ENCODE peak calls at places on chromosomes 4 and X, in nine cellular contexts. C is transverse colon, O is body of pancreas, X is uterus, V is adrenal gland, R is A549, G is esophagus muscularis mucosa, A is ovary, S is Peyer's patch. H is an unnamed sample.

GRCh38 chrX:65971151-65971550 is 68.7 kb downstream of the VSIG4 start:
- DNase-seq in O (no peak), A (no peak), V (peak), C (no peak), S (no peak), X (no peak), G (no peak), R (no peak), H (no peak)

GRCh38 chr4:11739992-11740391 is 311.3 kb upstream of the HS3ST1 start:
- DNase-seq in O (no peak), X (no peak), A (no peak), G (no peak), S (no peak), R (no peak), C (no peak), V (no peak), H (no peak)

GRCh38 chr4:41256131-41256739 is 493 bp upstream of the UCHL1 start:
- DNase-seq in X (no peak), V (no peak), R (peak), C (no peak), A (no peak), O (no peak), S (no peak), G (no peak), H (no peak)

GRCh38 chr4:161799687-161800086 is 364.1 kb downstream of the FSTL5 start:
- DNase-seq in V (no peak), S (no peak), A (no peak), C (no peak), R (peak), G (no peak), O (no peak), X (no peak), H (no peak)

GRCh38 chrX:79366888-79367749 is at the start of gene ITM2A:
- DNase-seq in X (peak), O (peak), C (peak), A (peak), V (peak), G (no peak), S (peak), R (no peak), H (peak)

GRCh38 chr4:139958738-139959096 is 195.3 kb downstream of the MAML3 start:
- DNase-seq in R (no peak), X (no peak), C (no peak), S (no peak), O (no peak), V (no peak), A (no peak), G (no peak), H (no peak)

GRCh38 chr4:71814433-71814832 is 30.6 kb upstream of the GC start:
- DNase-seq in A (no peak), S (no peak), C (no peak), R (no peak), O (no peak), X (no peak), V (no peak), G (no peak), H (no peak)

GRCh38 chrX:129772796-129773431 is 6.8 kb upstream of the SASH3 start:
- DNase-seq in G (no peak), X (no peak), O (no peak), C (peak), S (peak), V (peak), R (no peak), A (no peak), H (peak)

GRCh38 chr4:138919094-138919936 is 96.3 kb upstream of the NOCT start:
- DNase-seq in C (peak), G (peak), O (peak), X (peak), V (peak), A (peak), S (no peak), R (peak), H (peak)

GRCh38 chrX:38192007-38192625 is 28.6 kb downstream of the SRPX start:
- DNase-seq in G (no peak), R (peak), X (no peak), A (no peak), S (no peak), V (peak), C (peak), O (peak), H (no peak)

GRCh38 chrX:20063153-20063552 is 53.6 kb downstream of the MAP7D2 start:
- DNase-seq in C (no peak), V (no peak), A (no peak), X (no peak), S (no peak), R (no peak), G (no peak), O (no peak), H (no peak)

GRCh38 chrX:111511477-111511876 is at the start of gene SERTM2:
- DNase-seq in C (no peak), A (no peak), X (peak), S (no peak), R (no peak), V (no peak), O (no peak), G (no peak), H (no peak)

GRCh38 chrX:146994163-146994562 is 179.6 kb upstream of the CXorf51A start:
- DNase-seq in R (no peak), V (no peak), G (no peak), S (no peak), C (no peak), A (no peak), O (no peak), X (no peak), H (no peak)

GRCh38 chr4:40196724-40197281 is at the start of gene RHOH:
- DNase-seq in X (no peak), V (no peak), R (no peak), G (no peak), A (no peak), O (no peak), S (peak), C (peak), H (no peak)
- TF ChIP-seq POLR2A in X (no peak), V (no peak), R (no peak), G (peak), A (no peak), O (no peak), S (peak), C (peak), H (no peak)

DNA sequence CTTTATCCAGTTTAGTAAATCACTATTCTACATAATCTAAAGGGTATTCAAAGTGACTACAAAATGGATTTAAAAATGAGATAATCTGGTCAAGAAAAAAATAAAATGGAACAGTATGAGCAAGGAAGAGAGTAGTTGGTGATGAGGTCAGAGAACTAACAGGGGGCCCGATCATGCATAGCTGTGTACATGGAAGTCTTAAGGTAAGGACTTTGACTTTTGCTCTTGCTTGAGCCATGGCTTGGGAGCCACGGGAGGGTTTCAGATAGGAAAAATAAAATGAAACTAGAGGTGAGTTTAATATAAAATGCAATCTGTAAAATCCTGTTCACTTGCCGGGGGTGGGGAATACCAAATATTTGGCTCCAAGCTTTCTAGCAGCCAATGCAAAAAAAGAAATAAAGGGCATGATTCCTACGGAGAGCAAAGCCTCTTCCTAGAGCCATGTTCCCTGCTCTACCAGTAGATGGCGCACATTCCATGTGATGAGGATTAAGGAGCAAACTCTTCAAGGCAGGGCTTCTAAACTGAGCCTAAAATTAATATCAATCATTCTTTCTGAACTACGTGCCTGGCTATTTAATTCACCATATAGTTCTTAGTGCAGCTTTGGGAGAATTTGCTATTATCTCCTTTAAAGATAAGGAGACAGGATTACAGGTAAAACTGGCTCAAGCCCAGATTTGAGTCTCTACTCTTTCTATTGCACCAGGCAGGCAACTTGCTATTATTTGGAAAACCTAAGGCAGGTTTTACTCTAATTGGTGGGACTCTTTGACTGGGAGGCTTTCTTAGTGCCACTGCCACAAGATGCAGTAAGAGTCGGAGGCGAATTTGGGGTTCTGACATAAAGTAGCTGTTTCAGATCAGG is 6.8 kb upstream of the CLCN5 start:
- DNase-seq in V (peak), G (no peak), A (no peak), R (peak), X (peak), O (peak), S (peak), C (peak), H (peak)
- TF ChIP-seq POLR2A in V (no peak), G (no peak), A (no peak), R (no peak), X (no peak), O (no peak), S (no peak), C (no peak), H (no peak)

GRCh38 chr4:6256141-6256540 is 13.5 kb upstream of the WFS1 start:
- DNase-seq in C (no peak), A (no peak), G (no peak), V (no peak), X (no peak), S (no peak), R (no peak), O (no peak), H (no peak)

GRCh38 chr4:6258026-6258360 is 11.7 kb upstream of the WFS1 start:
- DNase-seq in G (no peak), S (no peak), X (no peak), A (no peak), O (no peak), C (no peak), V (no peak), R (no peak), H (no peak)

GRCh38 chr4:6258741-6259140 is 10.9 kb upstream of the WFS1 start:
- DNase-seq in G (no peak), O (no peak), S (no peak), V (no peak), R (no peak), A (no peak), C (no peak), X (no peak), H (no peak)

GRCh38 chr4:6259886-6260285 is 9.8 kb upstream of the WFS1 start:
- DNase-seq in S (no peak), O (no peak), R (no peak), X (no peak), C (no peak), V (no peak), G (no peak), A (no peak), H (no peak)

DNA sequence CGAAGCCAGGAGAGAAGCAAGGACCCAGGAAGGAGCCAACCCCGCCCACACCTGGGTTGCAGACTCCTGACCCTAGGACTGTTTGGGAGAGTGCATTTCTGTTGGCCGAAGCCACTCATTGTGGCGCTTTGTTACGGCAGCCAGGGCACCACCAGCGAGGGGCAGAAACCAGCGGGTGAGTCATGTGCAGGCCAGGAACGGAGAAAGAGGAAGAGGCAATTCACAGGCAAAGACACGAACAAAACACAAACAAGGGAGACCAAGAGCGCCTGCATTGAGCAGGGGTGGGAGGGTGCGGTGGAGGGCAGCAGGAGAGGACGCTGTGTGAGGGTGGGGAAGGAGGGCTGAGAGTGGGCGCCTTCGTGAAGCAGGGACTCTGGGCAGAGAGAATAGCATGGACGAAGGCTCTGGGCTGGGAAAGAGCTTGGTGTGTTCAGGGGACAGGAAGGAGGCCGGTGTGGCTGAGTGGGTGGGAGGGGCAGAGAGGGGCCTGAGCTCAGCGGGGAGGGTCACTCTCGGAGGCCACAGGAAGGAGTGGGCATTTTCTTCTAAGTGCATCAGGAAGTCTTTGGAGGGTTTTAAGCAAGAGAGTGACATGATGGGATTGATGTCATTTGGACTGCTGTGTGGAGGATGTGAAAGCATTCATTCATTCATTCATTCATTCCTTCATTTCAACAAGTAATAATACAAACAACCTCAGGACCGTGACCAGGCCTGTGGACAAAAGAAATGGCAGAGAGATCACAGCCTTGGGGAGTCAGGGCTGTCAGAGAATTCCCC is 12.2 kb upstream of the WFS1 start:
- DNase-seq in A (no peak), C (no peak), X (no peak), V (no peak), R (no peak), G (no peak), O (no peak), S (no peak), H (no peak)
- TF ChIP-seq POLR2A in A (no peak), C (no peak), X (no peak), V (no peak), R (no peak), G (no peak), O (no peak), S (no peak), H (no peak)

GRCh38 chr4:886244-886643 is 45.9 kb downstream of the GAK start:
- DNase-seq in V (no peak), C (no peak), A (no peak), G (no peak), O (no peak), S (no peak), R (no peak), X (no peak), H (no peak)

GRCh38 chr4:885353-885752 is 46.8 kb downstream of the GAK start:
- DNase-seq in R (no peak), X (no peak), V (no peak), O (no peak), S (no peak), G (no peak), C (no peak), A (no peak), H (no peak)

GRCh38 chr4:889516-889915 is 42.6 kb downstream of the GAK start:
- DNase-seq in V (no peak), S (no peak), C (no peak), A (no peak), G (no peak), X (no peak), O (no peak), R (no peak), H (no peak)

GRCh38 chr4:888029-888428 is 44.1 kb downstream of the GAK start:
- DNase-seq in G (no peak), R (no peak), A (no peak), X (no peak), C (no peak), O (no peak), S (no peak), V (peak), H (no peak)

DNA sequence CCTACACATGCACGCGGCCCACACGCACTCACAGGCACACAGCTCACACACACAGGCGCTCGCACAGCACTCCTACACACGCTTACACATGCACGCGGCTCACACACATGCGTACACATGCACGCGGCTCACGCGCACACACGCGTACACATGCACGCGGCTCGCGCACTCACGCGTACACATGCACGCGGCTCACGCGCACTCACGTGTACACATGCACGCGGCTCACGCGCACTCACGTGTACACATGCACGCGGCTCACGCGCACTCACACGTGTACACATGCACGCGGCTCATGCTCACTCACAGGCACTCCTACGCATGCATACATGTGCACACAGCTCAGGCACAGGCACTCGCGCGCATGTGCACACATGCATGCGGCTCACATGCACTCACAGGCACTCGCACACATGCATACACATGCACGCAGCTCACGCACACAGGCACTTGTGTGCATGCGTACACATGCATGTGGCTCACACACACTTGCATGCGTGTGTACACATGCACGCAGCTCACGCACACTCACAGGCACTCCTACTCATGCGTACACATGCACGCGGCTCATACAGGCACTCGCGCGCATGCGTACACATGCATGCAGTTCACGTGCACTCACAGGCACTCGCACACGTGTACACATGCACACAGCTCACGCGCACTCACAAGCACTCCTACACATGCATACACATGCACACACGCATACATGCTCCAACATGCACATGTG is 44.9 kb downstream of the GAK start:
- DNase-seq in A (no peak), V (no peak), O (no peak), G (no peak), X (no peak), R (no peak), S (no peak), C (no peak), H (no peak)
- TF ChIP-seq POLR2A in A (no peak), V (no peak), O (no peak), G (no peak), X (no peak), R (no peak), S (no peak), C (no peak), H (no peak)

DNA sequence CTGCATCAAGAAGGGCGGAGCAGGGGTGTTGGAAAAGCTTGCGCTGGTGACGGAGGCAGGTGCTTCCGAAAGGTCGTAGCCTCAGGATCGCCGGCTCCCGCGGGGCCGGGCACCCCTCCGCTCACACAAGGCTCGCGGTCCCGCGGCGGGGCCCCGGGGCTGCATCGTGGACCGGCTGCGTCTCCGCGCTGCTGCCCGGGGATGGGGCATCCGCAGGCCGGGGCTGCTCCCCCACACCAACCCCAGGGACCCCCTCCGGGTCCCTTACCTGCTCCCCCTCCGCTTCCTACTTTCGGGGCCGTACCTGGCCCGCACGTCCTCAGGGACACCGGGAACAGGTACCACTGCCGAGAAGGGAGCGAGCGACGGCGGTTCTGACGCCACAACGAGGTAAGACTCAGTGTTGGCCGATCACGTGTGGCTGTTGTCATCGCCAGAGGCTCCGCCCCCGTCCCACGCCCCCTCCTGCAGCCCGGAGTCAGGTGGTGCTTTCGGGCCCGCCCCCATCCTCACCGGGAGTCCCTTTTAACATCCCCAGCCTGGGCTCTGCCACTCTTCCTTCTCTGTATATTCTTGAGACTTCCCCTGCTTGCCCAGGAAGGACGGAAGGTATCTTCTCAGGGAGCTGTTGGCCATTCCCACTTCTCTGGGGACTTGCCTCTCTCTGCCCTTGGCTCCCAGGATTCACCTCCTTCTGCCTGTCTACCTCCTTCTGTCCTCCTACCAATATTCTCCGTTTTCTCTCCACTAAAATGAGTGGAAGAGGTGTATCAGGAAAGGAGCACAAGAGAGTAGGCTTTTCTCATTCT is at the start of gene BEX2:
- DNase-seq in G (no peak), X (peak), V (peak), O (peak), C (peak), R (peak), S (peak), A (peak), H (peak)
- TF ChIP-seq POLR2A in G (no peak), X (peak), V (peak), O (peak), C (peak), R (no peak), S (peak), A (peak), H (no peak)

GRCh38 chrX:11365426-11365825 is 72.2 kb downstream of the AMELX start:
- DNase-seq in X (no peak), A (no peak), C (no peak), G (no peak), O (no peak), R (no peak), S (no peak), V (no peak), H (no peak)

GRCh38 chrX:11364835-11365234 is 71.6 kb downstream of the AMELX start:
- DNase-seq in O (no peak), X (no peak), V (no peak), G (no peak), S (no peak), C (no peak), A (no peak), R (no peak), H (no peak)

GRCh38 chrX:11367609-11368430 is 74.6 kb downstream of the AMELX start:
- DNase-seq in C (no peak), V (no peak), X (no peak), A (no peak), G (no peak), S (no peak), O (no peak), R (no peak), H (no peak)

GRCh38 chrX:11366998-11367595 is 73.9 kb downstream of the AMELX start:
- DNase-seq in X (no peak), G (no peak), C (no peak), R (no peak), S (no peak), V (no peak), O (no peak), A (no peak), H (no peak)

DNA sequence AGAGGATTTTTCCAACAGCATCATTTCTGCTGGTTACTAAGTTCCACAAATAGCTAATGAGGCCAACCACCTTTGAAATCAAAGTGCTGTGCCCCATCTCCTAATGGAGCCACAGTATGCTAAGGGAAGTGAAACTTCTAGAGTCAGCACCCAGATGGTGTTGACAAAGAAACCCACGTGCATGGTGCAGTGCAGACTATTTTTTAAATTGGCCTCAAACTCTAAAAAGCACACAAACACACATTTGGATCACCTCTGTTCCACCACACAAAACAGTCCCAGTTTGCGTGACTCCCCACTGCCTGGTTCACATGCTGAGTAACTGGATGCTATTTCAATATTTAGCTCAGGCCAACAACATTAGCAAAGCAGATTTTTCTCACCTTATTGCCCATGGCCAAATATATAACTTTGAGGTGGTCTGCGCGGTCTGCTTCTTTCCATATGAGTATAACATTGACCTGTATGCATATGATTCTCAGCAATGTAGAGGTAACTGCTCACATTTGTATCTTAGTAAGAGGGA is 69.9 kb downstream of the AMELX start:
- DNase-seq in A (no peak), R (no peak), V (no peak), O (no peak), X (no peak), G (no peak), C (no peak), S (peak), H (no peak)
- TF ChIP-seq POLR2A in A (no peak), R (no peak), V (no peak), O (no peak), X (no peak), G (no peak), C (no peak), S (no peak), H (no peak)